ENCODE peak calls at places on chromosome 1, in four cellular contexts. K is mesenchymal stem cell, Y is skeletal muscle cell, U is dermis microvascular lymphatic vessel endothelial cell. O is an unnamed sample.

GRCh38 chr1:36793452-36793851 is 240.9 kb downstream of the GRIK3 start:
- DNase-seq in K (no peak), Y (no peak), U (no peak), O (no peak)

GRCh38 chr1:168518201-168518689 is 25.6 kb downstream of the XCL2 start:
- DNase-seq in U (no peak), Y (no peak), K (no peak), O (peak)

GRCh38 chr1:46613661-46614603 is 2.7 kb downstream of the MOB3C start:
- DNase-seq in Y (no peak), U (peak), K (peak), O (peak)

GRCh38 chr1:10686404-10687040 is 109.9 kb downstream of the CASZ1 start:
- DNase-seq in U (no peak), K (no peak), Y (no peak), O (no peak)

GRCh38 chr1:243883551-243883950 is 33.5 kb upstream of the AKT3 start:
- DNase-seq in K (no peak), U (no peak), Y (peak), O (no peak)

GRCh38 chr1:94273111-94273510 is 35.7 kb upstream of the ARHGAP29 start:
- DNase-seq in Y (no peak), K (no peak), U (no peak), O (no peak)

GRCh38 chr1:27435566-27436203 is 43.3 kb downstream of the GPR3 start:
- DNase-seq in U (no peak), K (peak), Y (no peak), O (peak)

GRCh38 chr1:44276006-44276405 is 62.7 kb downstream of the DMAP1 start:
- DNase-seq in K (no peak), U (no peak), Y (peak), O (peak)

O was measured in Kasumi-1.